ENCODE peak calls at places on chromosomes 2 and 18, in six cellular contexts. F, O, Y, R, G and P are unnamed samples.

GRCh38 chr2:134218928-134219707 is 34.8 kb upstream of the MGAT5 start:
- DNase-seq in F (no peak), O (no peak), Y (no peak), R (no peak), G (peak), P (peak)

GRCh38 chr2:209929369-209929768 is 73.1 kb upstream of the RPE start:
- DNase-seq in F (no peak), O (no peak), Y (no peak), R (no peak), G (no peak), P (no peak)

GRCh38 chr2:61059382-61059781 is 6.3 kb upstream of the SANBR start:
- DNase-seq in F (no peak), O (no peak), Y (no peak), R (no peak), G (no peak), P (no peak)

GRCh38 chr2:224039080-224039769 is at the start of gene SERPINE2:
- DNase-seq in F (no peak), O (peak), Y (peak), R (peak), G (no peak), P (peak)

GRCh38 chr2:207600211-207600610 is 25.0 kb downstream of the METTL21A start:
- DNase-seq in F (no peak), O (no peak), Y (no peak), R (peak), G (no peak), P (no peak)

GRCh38 chr2:66575625-66576371 is 140.9 kb downstream of the MEIS1 start:
- DNase-seq in F (no peak), O (no peak), Y (peak), R (no peak), G (no peak), P (peak)

GRCh38 chr2:64063924-64064331 is 44.7 kb upstream of the VPS54 start:
- DNase-seq in F (peak), O (no peak), Y (peak), R (no peak), G (no peak), P (peak)

GRCh38 chr2:86078801-86079545 is 26.7 kb downstream of the POLR1A start:
- DNase-seq in F (peak), O (peak), Y (peak), R (no peak), G (no peak), P (peak)

GRCh38 chr2:58006256-58006951 is 40.2 kb upstream of the VRK2 start:
- DNase-seq in F (no peak), O (no peak), Y (no peak), R (no peak), G (no peak), P (no peak)

GRCh38 chr2:26043862-26044736 is 10.2 kb downstream of the RAB10 start:
- DNase-seq in F (no peak), O (no peak), Y (peak), R (no peak), G (no peak), P (peak)

GRCh38 chr2:60519259-60519863 is 34.1 kb downstream of the BCL11A start:
- DNase-seq in F (no peak), O (no peak), Y (no peak), R (no peak), G (no peak), P (no peak)

GRCh38 chr18:55316615-55317184 is 271.3 kb downstream of the TCF4 start:
- DNase-seq in F (no peak), O (no peak), Y (peak), R (no peak), G (no peak), P (no peak)

GRCh38 chr2:48733067-48733503 is 22.4 kb downstream of the LHCGR start:
- DNase-seq in F (peak), O (no peak), Y (no peak), R (no peak), G (no peak), P (no peak)

GRCh38 chr2:142100139-142100873 is 30.5 kb downstream of the LRP1B start:
- DNase-seq in F (no peak), O (no peak), Y (no peak), R (no peak), G (no peak), P (no peak)

GRCh38 chr2:100989666-100990065 is 12.4 kb upstream of the RPL31 start:
- DNase-seq in F (no peak), O (no peak), Y (no peak), R (no peak), G (no peak), P (no peak)

GRCh38 chr2:65388051-65388531 is 44.3 kb downstream of the SPRED2 start:
- DNase-seq in F (no peak), O (no peak), Y (no peak), R (no peak), G (no peak), P (peak)

GRCh38 chr2:68727698-68728375 is 6.8 kb upstream of the ARHGAP25 start:
- DNase-seq in F (no peak), O (no peak), Y (peak), R (no peak), G (no peak), P (peak)

GRCh38 chr18:49628119-49628518 is 66.3 kb downstream of the LIPG start:
- DNase-seq in F (no peak), O (no peak), Y (no peak), R (no peak), G (no peak), P (no peak)

GRCh38 chr2:128064353-128064752 is 26.6 kb upstream of the UGGT1 start:
- DNase-seq in F (no peak), O (no peak), Y (no peak), R (no peak), G (no peak), P (no peak)

GRCh38 chr2:11437602-11438001 is 28.4 kb downstream of the E2F6 start:
- DNase-seq in F (no peak), O (no peak), Y (no peak), R (no peak), G (no peak), P (no peak)

GRCh38 chr2:156115338-156115737 is 217.2 kb downstream of the NR4A2 start:
- DNase-seq in F (no peak), O (no peak), Y (peak), R (peak), G (no peak), P (no peak)

GRCh38 chr2:162297925-162298552 is 20.4 kb downstream of the IFIH1 start:
- DNase-seq in F (peak), O (no peak), Y (peak), R (peak), G (peak), P (peak)

GRCh38 chr18:12657048-12657848 is 659 bp downstream of the SPIRE1 start:
- DNase-seq in F (no peak), O (peak), Y (peak), R (no peak), G (peak), P (peak)

GRCh38 chr2:158733430-158733755 is 61.7 kb upstream of the DAPL1 start:
- DNase-seq in F (no peak), O (no peak), Y (no peak), R (no peak), G (no peak), P (peak)

GRCh38 chr2:224145751-224146355 is 106.8 kb upstream of the SERPINE2 start:
- DNase-seq in F (no peak), O (no peak), Y (peak), R (peak), G (no peak), P (peak)

GRCh38 chr2:228268756-228269155 is 87.3 kb upstream of the SPHKAP start:
- DNase-seq in F (peak), O (no peak), Y (no peak), R (no peak), G (no peak), P (no peak)

GRCh38 chr18:43661570-43661969 is 384.3 kb upstream of the SYT4 start:
- DNase-seq in F (peak), O (no peak), Y (peak), R (peak), G (no peak), P (peak)

GRCh38 chr2:100554788-100555407 is 7.9 kb upstream of the PDCL3 start:
- DNase-seq in F (no peak), O (no peak), Y (no peak), R (no peak), G (no peak), P (no peak)

GRCh38 chr2:176096986-176097819 is 2.4 kb upstream of the HOXD12 start:
- DNase-seq in F (peak), O (peak), Y (peak), R (no peak), G (no peak), P (peak)

GRCh38 chr2:165796819-165797530 is 2.9 kb upstream of the GALNT3 start:
- DNase-seq in F (no peak), O (no peak), Y (no peak), R (no peak), G (no peak), P (no peak)

GRCh38 chr18:13379930-13380665 is 161.5 kb downstream of the LDLRAD4 start:
- DNase-seq in F (peak), O (no peak), Y (no peak), R (no peak), G (no peak), P (no peak)